ENCODE peak calls at places on chromosomes 2 and 18, in six cellular contexts. One of them, this sample, is unnamed.

GRCh38 chr2:67289921-67290371 is 107.2 kb upstream of the ETAA1 start:
- DNase-seq in upper lobe of left lung: no peak
- DNase-seq in HFFc6: peak
- DNase-seq in ascending aorta: no peak
- DNase-seq in HFF-Myc: peak
- DNase-seq in lung: no peak
- DNase-seq in this sample: no peak

GRCh38 chr2:37415128-37415817 is 70.8 kb downstream of the QPCT start:
- DNase-seq in upper lobe of left lung: no peak
- DNase-seq in HFFc6: peak
- DNase-seq in ascending aorta: no peak
- DNase-seq in HFF-Myc: no peak
- DNase-seq in lung: no peak
- DNase-seq in this sample: no peak

GRCh38 chr2:70534183-70534836 is 19.3 kb downstream of the TGFA start:
- DNase-seq in upper lobe of left lung: no peak
- DNase-seq in HFFc6: no peak
- DNase-seq in ascending aorta: no peak
- DNase-seq in HFF-Myc: no peak
- DNase-seq in lung: no peak
- DNase-seq in this sample: no peak

GRCh38 chr2:105100064-105100840 is 62.4 kb downstream of the MRPS9 start:
- DNase-seq in upper lobe of left lung: no peak
- DNase-seq in HFFc6: no peak
- DNase-seq in ascending aorta: no peak
- DNase-seq in HFF-Myc: no peak
- DNase-seq in lung: no peak
- DNase-seq in this sample: no peak

GRCh38 chr2:8089596-8089995 is 592.3 kb upstream of the ID2 start:
- DNase-seq in upper lobe of left lung: no peak
- DNase-seq in HFFc6: peak
- DNase-seq in ascending aorta: no peak
- DNase-seq in HFF-Myc: no peak
- DNase-seq in lung: no peak
- DNase-seq in this sample: no peak

GRCh38 chr18:48806551-48807261 is 144.1 kb downstream of the SMAD7 start:
- DNase-seq in upper lobe of left lung: peak
- DNase-seq in HFFc6: no peak
- DNase-seq in ascending aorta: peak
- DNase-seq in HFF-Myc: no peak
- DNase-seq in lung: no peak
- DNase-seq in this sample: no peak

GRCh38 chr18:77112161-77112801 is 20.3 kb downstream of the MBP start:
- DNase-seq in upper lobe of left lung: peak
- DNase-seq in HFFc6: no peak
- DNase-seq in ascending aorta: peak
- DNase-seq in HFF-Myc: no peak
- DNase-seq in lung: no peak
- DNase-seq in this sample: peak

GRCh38 chr2:141021109-141021508 is 1109.7 kb downstream of the LRP1B start:
- DNase-seq in upper lobe of left lung: no peak
- DNase-seq in HFFc6: peak
- DNase-seq in ascending aorta: no peak
- DNase-seq in HFF-Myc: peak
- DNase-seq in lung: no peak
- DNase-seq in this sample: no peak

GRCh38 chr2:5365871-5366461 is 326.2 kb upstream of the SOX11 start:
- DNase-seq in upper lobe of left lung: peak
- DNase-seq in HFFc6: no peak
- DNase-seq in ascending aorta: no peak
- DNase-seq in HFF-Myc: no peak
- DNase-seq in lung: peak
- DNase-seq in this sample: no peak

GRCh38 chr2:112305132-112305531 is 29.7 kb downstream of the ZC3H6 start:
- DNase-seq in upper lobe of left lung: no peak
- DNase-seq in HFFc6: no peak
- DNase-seq in ascending aorta: no peak
- DNase-seq in HFF-Myc: no peak
- DNase-seq in lung: no peak
- DNase-seq in this sample: no peak

GRCh38 chr2:68971591-68972231 is 2.7 kb upstream of the GKN1 start:
- DNase-seq in upper lobe of left lung: no peak
- DNase-seq in HFFc6: peak
- DNase-seq in ascending aorta: no peak
- DNase-seq in HFF-Myc: peak
- DNase-seq in lung: no peak
- DNase-seq in this sample: no peak

GRCh38 chr2:6917071-6917760 is at the start of gene RNF144A:
- DNase-seq in upper lobe of left lung: peak
- DNase-seq in HFFc6: no peak
- DNase-seq in ascending aorta: peak
- DNase-seq in HFF-Myc: no peak
- DNase-seq in lung: peak
- DNase-seq in this sample: no peak

DNA sequence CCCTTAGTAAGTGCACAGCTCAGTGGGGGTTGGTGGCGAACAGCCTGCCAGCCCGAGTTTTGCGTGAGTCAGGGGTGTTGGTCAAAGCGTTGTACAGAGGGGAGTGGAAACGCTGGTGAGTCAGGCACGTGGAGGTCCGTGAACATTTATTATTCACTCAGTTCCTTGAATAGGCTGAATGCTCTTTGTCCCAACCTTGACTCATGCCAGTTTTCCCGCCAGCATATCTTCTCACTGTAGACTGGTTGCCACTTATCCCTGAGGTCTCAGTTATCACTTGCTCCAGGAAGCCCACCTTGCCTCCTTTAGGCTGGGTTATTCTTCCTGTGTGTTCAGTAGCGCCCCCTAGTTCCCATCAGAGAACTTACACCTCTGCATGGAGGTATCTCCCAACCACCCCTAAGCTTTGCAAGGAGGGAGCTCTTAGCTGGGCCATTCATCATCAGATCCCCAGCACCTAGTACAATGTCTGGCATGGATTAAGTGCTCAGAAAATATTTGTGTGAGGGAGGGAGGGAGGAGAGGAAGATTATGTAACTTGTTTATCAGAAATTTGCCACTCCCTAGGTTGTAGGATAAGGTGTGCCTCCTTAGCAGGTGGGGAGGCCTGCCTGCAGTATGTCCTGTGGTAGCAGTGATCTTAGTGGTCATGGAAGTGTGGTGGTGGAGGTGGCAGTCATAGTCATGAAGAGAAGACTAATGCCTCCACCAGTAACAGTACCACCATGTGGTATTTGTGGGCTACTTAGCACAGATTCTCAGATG is 72.1 kb downstream of the CABLES1 start:
- DNase-seq in upper lobe of left lung: no peak
- DNase-seq in HFFc6: no peak
- DNase-seq in ascending aorta: no peak
- DNase-seq in HFF-Myc: no peak
- DNase-seq in lung: no peak
- DNase-seq in this sample: no peak
- TF ChIP-seq CTCF in upper lobe of left lung: no peak
- TF ChIP-seq CTCF in HFFc6: peak
- TF ChIP-seq CTCF in ascending aorta: no peak
- TF ChIP-seq CTCF in HFF-Myc: peak
- TF ChIP-seq CTCF in lung: no peak
- TF ChIP-seq CTCF in this sample: peak

GRCh38 chr18:34760444-34760843 is 50.3 kb downstream of the DTNA start:
- DNase-seq in upper lobe of left lung: no peak
- DNase-seq in HFFc6: no peak
- DNase-seq in ascending aorta: no peak
- DNase-seq in HFF-Myc: no peak
- DNase-seq in lung: no peak
- DNase-seq in this sample: no peak

GRCh38 chr18:34758378-34758948 is 48.4 kb downstream of the DTNA start:
- DNase-seq in upper lobe of left lung: no peak
- DNase-seq in HFFc6: no peak
- DNase-seq in ascending aorta: no peak
- DNase-seq in HFF-Myc: no peak
- DNase-seq in lung: no peak
- DNase-seq in this sample: no peak

GRCh38 chr18:34767601-34768027 is 57.5 kb downstream of the DTNA start:
- DNase-seq in upper lobe of left lung: no peak
- DNase-seq in HFFc6: peak
- DNase-seq in ascending aorta: no peak
- DNase-seq in HFF-Myc: no peak
- DNase-seq in lung: no peak
- DNase-seq in this sample: no peak

GRCh38 chr18:34764451-34764850 is 54.4 kb downstream of the DTNA start:
- DNase-seq in upper lobe of left lung: no peak
- DNase-seq in HFFc6: no peak
- DNase-seq in ascending aorta: no peak
- DNase-seq in HFF-Myc: no peak
- DNase-seq in lung: no peak
- DNase-seq in this sample: no peak
- TF ChIP-seq CTCF in upper lobe of left lung: no peak
- TF ChIP-seq CTCF in HFFc6: peak
- TF ChIP-seq CTCF in ascending aorta: no peak
- TF ChIP-seq CTCF in HFF-Myc: no peak
- TF ChIP-seq CTCF in lung: no peak
- TF ChIP-seq CTCF in this sample: no peak

DNA sequence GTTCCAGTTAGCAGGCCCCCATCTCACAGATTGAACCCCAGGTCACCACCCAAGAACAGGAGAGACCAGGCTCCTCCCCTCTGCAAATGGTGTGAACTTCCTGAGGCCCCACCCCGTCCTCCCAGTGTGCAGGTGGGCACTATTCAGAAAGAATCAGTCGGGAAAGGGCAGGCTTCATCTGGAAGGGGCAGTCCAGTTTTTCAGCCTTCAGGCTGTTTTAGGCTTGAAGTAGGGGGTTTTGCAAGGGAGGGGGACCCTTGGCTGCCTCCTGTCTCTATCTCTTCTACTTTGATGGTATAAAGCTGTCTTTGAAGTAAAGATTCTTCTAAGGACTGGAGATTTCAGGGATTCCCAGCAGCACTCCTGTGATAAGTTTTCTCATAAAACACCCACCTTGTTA is 267.6 kb downstream of the RND3 start:
- DNase-seq in upper lobe of left lung: no peak
- DNase-seq in HFFc6: no peak
- DNase-seq in ascending aorta: no peak
- DNase-seq in HFF-Myc: no peak
- DNase-seq in lung: no peak
- DNase-seq in this sample: no peak
- TF ChIP-seq CTCF in upper lobe of left lung: no peak
- TF ChIP-seq CTCF in HFFc6: no peak
- TF ChIP-seq CTCF in ascending aorta: no peak
- TF ChIP-seq CTCF in HFF-Myc: no peak
- TF ChIP-seq CTCF in lung: no peak
- TF ChIP-seq CTCF in this sample: no peak

GRCh38 chr2:56749152-56749752 is 565.5 kb downstream of the CCDC85A start:
- DNase-seq in upper lobe of left lung: no peak
- DNase-seq in HFFc6: peak
- DNase-seq in ascending aorta: no peak
- DNase-seq in HFF-Myc: peak
- DNase-seq in lung: no peak
- DNase-seq in this sample: no peak
- TF ChIP-seq CTCF in upper lobe of left lung: peak
- TF ChIP-seq CTCF in HFFc6: peak
- TF ChIP-seq CTCF in ascending aorta: peak
- TF ChIP-seq CTCF in HFF-Myc: no peak
- TF ChIP-seq CTCF in lung: no peak
- TF ChIP-seq CTCF in this sample: no peak

GRCh38 chr2:26020214-26020613 is 13.7 kb upstream of the RAB10 start:
- DNase-seq in upper lobe of left lung: no peak
- DNase-seq in HFFc6: no peak
- DNase-seq in ascending aorta: no peak
- DNase-seq in HFF-Myc: no peak
- DNase-seq in lung: no peak
- DNase-seq in this sample: no peak
- TF ChIP-seq CTCF in upper lobe of left lung: no peak
- TF ChIP-seq CTCF in HFFc6: no peak
- TF ChIP-seq CTCF in ascending aorta: no peak
- TF ChIP-seq CTCF in HFF-Myc: no peak
- TF ChIP-seq CTCF in lung: no peak
- TF ChIP-seq CTCF in this sample: no peak

GRCh38 chr2:238019962-238020361 is 40.8 kb upstream of the SCLY start:
- DNase-seq in upper lobe of left lung: no peak
- DNase-seq in HFFc6: no peak
- DNase-seq in ascending aorta: no peak
- DNase-seq in HFF-Myc: no peak
- DNase-seq in lung: no peak
- DNase-seq in this sample: no peak

GRCh38 chr2:238016526-238016925 is 44.3 kb upstream of the SCLY start:
- DNase-seq in upper lobe of left lung: no peak
- DNase-seq in HFFc6: no peak
- DNase-seq in ascending aorta: no peak
- DNase-seq in HFF-Myc: no peak
- DNase-seq in lung: no peak
- DNase-seq in this sample: no peak

GRCh38 chr2:238020816-238021215 is 40.0 kb upstream of the SCLY start:
- DNase-seq in upper lobe of left lung: no peak
- DNase-seq in HFFc6: no peak
- DNase-seq in ascending aorta: no peak
- DNase-seq in HFF-Myc: no peak
- DNase-seq in lung: no peak
- DNase-seq in this sample: no peak

GRCh38 chr2:238013806-238014205 is 47.0 kb downstream of the UBE2F start:
- DNase-seq in upper lobe of left lung: no peak
- DNase-seq in HFFc6: no peak
- DNase-seq in ascending aorta: no peak
- DNase-seq in HFF-Myc: no peak
- DNase-seq in lung: no peak
- DNase-seq in this sample: no peak

DNA sequence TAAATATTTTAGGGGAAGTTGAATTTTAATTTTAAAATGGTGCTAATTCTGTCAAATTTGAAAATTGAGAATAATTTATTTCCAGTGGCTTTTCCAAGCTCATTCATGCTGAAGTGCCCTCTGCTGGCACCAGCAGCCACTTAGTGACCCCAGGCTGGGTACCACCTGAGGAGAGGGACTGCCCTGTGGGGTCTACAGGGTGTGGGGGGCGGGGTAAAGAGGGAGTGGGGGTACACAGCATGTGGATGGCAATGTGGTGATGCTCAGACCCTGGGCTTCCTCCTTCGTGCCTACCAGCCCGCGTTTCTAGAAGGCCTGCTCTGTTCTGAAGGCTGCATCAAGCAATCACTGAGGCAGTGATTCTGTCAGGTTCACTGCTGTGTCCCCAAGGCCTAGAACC is 45.1 kb upstream of the SCLY start:
- DNase-seq in upper lobe of left lung: no peak
- DNase-seq in HFFc6: no peak
- DNase-seq in ascending aorta: no peak
- DNase-seq in HFF-Myc: no peak
- DNase-seq in lung: no peak
- DNase-seq in this sample: no peak
- TF ChIP-seq CTCF in upper lobe of left lung: no peak
- TF ChIP-seq CTCF in HFFc6: peak
- TF ChIP-seq CTCF in ascending aorta: no peak
- TF ChIP-seq CTCF in HFF-Myc: peak
- TF ChIP-seq CTCF in lung: no peak
- TF ChIP-seq CTCF in this sample: no peak

DNA sequence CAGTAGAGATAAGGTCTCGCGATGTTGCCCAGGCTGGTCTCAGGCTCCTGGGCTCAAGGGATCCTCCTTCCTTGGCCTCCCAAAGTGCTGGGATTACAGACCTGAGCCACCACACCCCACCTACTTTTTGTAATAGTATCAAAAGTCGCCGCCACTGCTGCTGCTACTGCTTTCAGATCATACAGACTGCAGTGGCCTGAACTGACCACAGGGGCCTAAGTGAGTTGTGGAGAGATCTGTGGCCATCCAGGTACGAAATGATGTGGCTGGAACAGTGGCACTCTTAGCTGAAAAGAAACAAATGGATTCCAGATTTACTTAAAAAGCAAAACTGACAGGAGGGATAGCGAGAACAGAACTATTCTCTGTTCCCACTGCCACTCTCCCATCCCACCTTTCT is 32.9 kb upstream of the POMC start:
- DNase-seq in upper lobe of left lung: no peak
- DNase-seq in HFFc6: no peak
- DNase-seq in ascending aorta: no peak
- DNase-seq in HFF-Myc: no peak
- DNase-seq in lung: no peak
- DNase-seq in this sample: no peak
- TF ChIP-seq CTCF in upper lobe of left lung: no peak
- TF ChIP-seq CTCF in HFFc6: peak
- TF ChIP-seq CTCF in ascending aorta: peak
- TF ChIP-seq CTCF in HFF-Myc: no peak
- TF ChIP-seq CTCF in lung: no peak
- TF ChIP-seq CTCF in this sample: peak

This sample was measured in CD14-positive monocyte.